ENCODE peak calls at places on chromosomes 7 and 10, in ten cellular contexts. One of them, this sample, is unnamed.

GRCh38 chr7:28618383-28618782 is 206.1 kb downstream of the CREB5 start:
- DNase-seq in HCT116: no peak
- DNase-seq in HCEC 1CT: no peak
- DNase-seq in GM04504: no peak
- DNase-seq in foreskin melanocyte: no peak
- DNase-seq in effector CD4-positive, alpha-beta T cell: no peak
- DNase-seq in posterior vena cava: no peak
- DNase-seq in occipital lobe: no peak
- DNase-seq in CD8-positive, alpha-beta memory T cell: no peak
- DNase-seq in RWPE1: no peak
- DNase-seq in this sample: no peak

GRCh38 chr7:47080816-47081215 is 501.1 kb downstream of the TNS3 start:
- DNase-seq in HCT116: no peak
- DNase-seq in HCEC 1CT: peak
- DNase-seq in GM04504: no peak
- DNase-seq in foreskin melanocyte: no peak
- DNase-seq in effector CD4-positive, alpha-beta T cell: no peak
- DNase-seq in posterior vena cava: no peak
- DNase-seq in occipital lobe: no peak
- DNase-seq in CD8-positive, alpha-beta memory T cell: no peak
- DNase-seq in RWPE1: no peak
- DNase-seq in this sample: no peak

GRCh38 chr10:133131053-133131452 is 29.0 kb upstream of the KNDC1 start:
- DNase-seq in HCT116: no peak
- DNase-seq in HCEC 1CT: no peak
- DNase-seq in GM04504: no peak
- DNase-seq in foreskin melanocyte: no peak
- DNase-seq in effector CD4-positive, alpha-beta T cell: no peak
- DNase-seq in posterior vena cava: peak
- DNase-seq in occipital lobe: no peak
- DNase-seq in CD8-positive, alpha-beta memory T cell: no peak
- DNase-seq in RWPE1: no peak
- DNase-seq in this sample: no peak

GRCh38 chr10:132233501-132234075 is 46.8 kb downstream of the DPYSL4 start:
- DNase-seq in HCT116: no peak
- DNase-seq in HCEC 1CT: no peak
- DNase-seq in GM04504: no peak
- DNase-seq in foreskin melanocyte: no peak
- DNase-seq in effector CD4-positive, alpha-beta T cell: no peak
- DNase-seq in posterior vena cava: no peak
- DNase-seq in occipital lobe: no peak
- DNase-seq in CD8-positive, alpha-beta memory T cell: no peak
- DNase-seq in RWPE1: no peak
- DNase-seq in this sample: no peak

GRCh38 chr10:24196426-24197039 is 12.4 kb upstream of the KIAA1217 start:
- DNase-seq in HCT116: peak
- DNase-seq in HCEC 1CT: peak
- DNase-seq in GM04504: peak
- DNase-seq in foreskin melanocyte: peak
- DNase-seq in effector CD4-positive, alpha-beta T cell: peak
- DNase-seq in posterior vena cava: no peak
- DNase-seq in occipital lobe: peak
- DNase-seq in CD8-positive, alpha-beta memory T cell: peak
- DNase-seq in RWPE1: peak
- DNase-seq in this sample: peak

GRCh38 chr10:33635967-33636366 is 301.5 kb upstream of the NRP1 start:
- DNase-seq in HCT116: no peak
- DNase-seq in HCEC 1CT: no peak
- DNase-seq in GM04504: no peak
- DNase-seq in foreskin melanocyte: no peak
- DNase-seq in effector CD4-positive, alpha-beta T cell: no peak
- DNase-seq in posterior vena cava: no peak
- DNase-seq in occipital lobe: no peak
- DNase-seq in CD8-positive, alpha-beta memory T cell: no peak
- DNase-seq in RWPE1: no peak
- DNase-seq in this sample: no peak

GRCh38 chr7:32680259-32681173 is 185.2 kb downstream of the AVL9 start:
- DNase-seq in HCT116: no peak
- DNase-seq in HCEC 1CT: peak
- DNase-seq in GM04504: no peak
- DNase-seq in foreskin melanocyte: peak
- DNase-seq in effector CD4-positive, alpha-beta T cell: no peak
- DNase-seq in posterior vena cava: no peak
- DNase-seq in occipital lobe: no peak
- DNase-seq in CD8-positive, alpha-beta memory T cell: no peak
- DNase-seq in RWPE1: no peak
- DNase-seq in this sample: peak

GRCh38 chr7:14698239-14698638 is 204.3 kb downstream of the DGKB start:
- DNase-seq in HCT116: no peak
- DNase-seq in HCEC 1CT: peak
- DNase-seq in GM04504: no peak
- DNase-seq in foreskin melanocyte: peak
- DNase-seq in effector CD4-positive, alpha-beta T cell: no peak
- DNase-seq in posterior vena cava: no peak
- DNase-seq in occipital lobe: no peak
- DNase-seq in CD8-positive, alpha-beta memory T cell: no peak
- DNase-seq in RWPE1: no peak
- DNase-seq in this sample: no peak

GRCh38 chr10:90087197-90088007 is 386.0 kb downstream of the KIF20B start:
- DNase-seq in HCT116: peak
- DNase-seq in HCEC 1CT: peak
- DNase-seq in GM04504: no peak
- DNase-seq in foreskin melanocyte: peak
- DNase-seq in effector CD4-positive, alpha-beta T cell: no peak
- DNase-seq in posterior vena cava: no peak
- DNase-seq in occipital lobe: no peak
- DNase-seq in CD8-positive, alpha-beta memory T cell: no peak
- DNase-seq in RWPE1: peak
- DNase-seq in this sample: peak

GRCh38 chr10:27998178-27998953 is 513 bp downstream of the ODAD2 start:
- DNase-seq in HCT116: no peak
- DNase-seq in HCEC 1CT: no peak
- DNase-seq in GM04504: no peak
- DNase-seq in foreskin melanocyte: no peak
- DNase-seq in effector CD4-positive, alpha-beta T cell: no peak
- DNase-seq in posterior vena cava: peak
- DNase-seq in occipital lobe: peak
- DNase-seq in CD8-positive, alpha-beta memory T cell: peak
- DNase-seq in RWPE1: peak
- DNase-seq in this sample: peak

GRCh38 chr7:158317238-158318205 is 270.1 kb downstream of the PTPRN2 start:
- DNase-seq in HCT116: no peak
- DNase-seq in HCEC 1CT: no peak
- DNase-seq in GM04504: no peak
- DNase-seq in foreskin melanocyte: no peak
- DNase-seq in effector CD4-positive, alpha-beta T cell: no peak
- DNase-seq in posterior vena cava: peak
- DNase-seq in occipital lobe: no peak
- DNase-seq in CD8-positive, alpha-beta memory T cell: no peak
- DNase-seq in RWPE1: no peak
- DNase-seq in this sample: no peak

GRCh38 chr10:35505241-35505873 is 99.8 kb upstream of the GJD4 start:
- DNase-seq in HCT116: no peak
- DNase-seq in HCEC 1CT: no peak
- DNase-seq in GM04504: no peak
- DNase-seq in foreskin melanocyte: no peak
- DNase-seq in effector CD4-positive, alpha-beta T cell: no peak
- DNase-seq in posterior vena cava: no peak
- DNase-seq in occipital lobe: no peak
- DNase-seq in CD8-positive, alpha-beta memory T cell: no peak
- DNase-seq in RWPE1: no peak
- DNase-seq in this sample: no peak

GRCh38 chr10:129785536-129785981 is 178.5 kb downstream of the EBF3 start:
- DNase-seq in HCT116: no peak
- DNase-seq in HCEC 1CT: no peak
- DNase-seq in GM04504: no peak
- DNase-seq in foreskin melanocyte: no peak
- DNase-seq in effector CD4-positive, alpha-beta T cell: no peak
- DNase-seq in posterior vena cava: peak
- DNase-seq in occipital lobe: no peak
- DNase-seq in CD8-positive, alpha-beta memory T cell: no peak
- DNase-seq in RWPE1: no peak
- DNase-seq in this sample: no peak

GRCh38 chr10:60574388-60574787 is 184.7 kb upstream of the ANK3 start:
- DNase-seq in HCT116: no peak
- DNase-seq in HCEC 1CT: no peak
- DNase-seq in GM04504: no peak
- DNase-seq in foreskin melanocyte: no peak
- DNase-seq in effector CD4-positive, alpha-beta T cell: no peak
- DNase-seq in posterior vena cava: no peak
- DNase-seq in occipital lobe: no peak
- DNase-seq in CD8-positive, alpha-beta memory T cell: no peak
- DNase-seq in RWPE1: no peak
- DNase-seq in this sample: no peak

GRCh38 chr10:49089152-49089788 is 26.1 kb downstream of the VSTM4 start:
- DNase-seq in HCT116: no peak
- DNase-seq in HCEC 1CT: no peak
- DNase-seq in GM04504: no peak
- DNase-seq in foreskin melanocyte: no peak
- DNase-seq in effector CD4-positive, alpha-beta T cell: no peak
- DNase-seq in posterior vena cava: no peak
- DNase-seq in occipital lobe: no peak
- DNase-seq in CD8-positive, alpha-beta memory T cell: no peak
- DNase-seq in RWPE1: no peak
- DNase-seq in this sample: no peak

GRCh38 chr10:35464805-35465456 is 128.6 kb downstream of the CCNY start:
- DNase-seq in HCT116: no peak
- DNase-seq in HCEC 1CT: peak
- DNase-seq in GM04504: no peak
- DNase-seq in foreskin melanocyte: no peak
- DNase-seq in effector CD4-positive, alpha-beta T cell: no peak
- DNase-seq in posterior vena cava: no peak
- DNase-seq in occipital lobe: no peak
- DNase-seq in CD8-positive, alpha-beta memory T cell: no peak
- DNase-seq in RWPE1: no peak
- DNase-seq in this sample: no peak

GRCh38 chr10:3852147-3852904 is 67.3 kb upstream of the KLF6 start:
- DNase-seq in HCT116: peak
- DNase-seq in HCEC 1CT: peak
- DNase-seq in GM04504: peak
- DNase-seq in foreskin melanocyte: peak
- DNase-seq in effector CD4-positive, alpha-beta T cell: peak
- DNase-seq in posterior vena cava: peak
- DNase-seq in occipital lobe: peak
- DNase-seq in CD8-positive, alpha-beta memory T cell: peak
- DNase-seq in RWPE1: peak
- DNase-seq in this sample: peak

GRCh38 chr10:124005091-124005490 is 88.3 kb downstream of the CHST15 start:
- DNase-seq in HCT116: no peak
- DNase-seq in HCEC 1CT: no peak
- DNase-seq in GM04504: no peak
- DNase-seq in foreskin melanocyte: no peak
- DNase-seq in effector CD4-positive, alpha-beta T cell: no peak
- DNase-seq in posterior vena cava: peak
- DNase-seq in occipital lobe: no peak
- DNase-seq in CD8-positive, alpha-beta memory T cell: no peak
- DNase-seq in RWPE1: no peak
- DNase-seq in this sample: no peak

GRCh38 chr10:52779541-52780390 is 7.2 kb upstream of the MBL2 start:
- DNase-seq in HCT116: peak
- DNase-seq in HCEC 1CT: peak
- DNase-seq in GM04504: no peak
- DNase-seq in foreskin melanocyte: peak
- DNase-seq in effector CD4-positive, alpha-beta T cell: no peak
- DNase-seq in posterior vena cava: peak
- DNase-seq in occipital lobe: no peak
- DNase-seq in CD8-positive, alpha-beta memory T cell: no peak
- DNase-seq in RWPE1: peak
- DNase-seq in this sample: peak

GRCh38 chr7:2403718-2404648 is 572 bp downstream of the CHST12 start:
- DNase-seq in HCT116: no peak
- DNase-seq in HCEC 1CT: peak
- DNase-seq in GM04504: no peak
- DNase-seq in foreskin melanocyte: peak
- DNase-seq in effector CD4-positive, alpha-beta T cell: peak
- DNase-seq in posterior vena cava: no peak
- DNase-seq in occipital lobe: peak
- DNase-seq in CD8-positive, alpha-beta memory T cell: no peak
- DNase-seq in RWPE1: peak
- DNase-seq in this sample: peak

GRCh38 chr10:71718165-71718678 is 1.4 kb downstream of the C10orf105 start:
- DNase-seq in HCT116: no peak
- DNase-seq in HCEC 1CT: no peak
- DNase-seq in GM04504: no peak
- DNase-seq in foreskin melanocyte: no peak
- DNase-seq in effector CD4-positive, alpha-beta T cell: no peak
- DNase-seq in posterior vena cava: no peak
- DNase-seq in occipital lobe: no peak
- DNase-seq in CD8-positive, alpha-beta memory T cell: no peak
- DNase-seq in RWPE1: no peak
- DNase-seq in this sample: no peak

This sample was measured in MCF 10A.